ENCODE peak calls at places on chromosomes 1 and 21, in four cellular contexts. Q, A, H and Y are unnamed samples.
A peak's percentile ranks its signal among the peaks of the same experiment; 100 is the strongest.

GRCh38 chr1:59574085-59574484 is 240.7 kb upstream of the HOOK1 start:
- DNase-seq in A (no peak), Q (no peak), H (peak; percentile 77), Y (no peak)

GRCh38 chr1:168628807-168629206 is 52.4 kb downstream of the XCL1 start:
- DNase-seq in Q (no peak), H (peak; percentile 54), A (no peak), Y (no peak)

GRCh38 chr1:30700528-30701265 is 22.7 kb downstream of the MATN1 start:
- DNase-seq in Q (no peak), A (no peak), H (peak; percentile 77), Y (no peak)

GRCh38 chr1:67688526-67689219 is 3.7 kb downstream of the GADD45A start:
- DNase-seq in A (no peak), Q (no peak), H (no peak), Y (no peak)

GRCh38 chr1:170594227-170594626 is 62.3 kb downstream of the GORAB start:
- DNase-seq in H (no peak), A (no peak), Q (no peak), Y (no peak)

GRCh38 chr21:43936186-43936967 is 71.4 kb downstream of the AGPAT3 start:
- DNase-seq in Q (no peak), A (no peak), H (no peak), Y (no peak)

GRCh38 chr1:96366516-96366915 is 355.1 kb upstream of the PTBP2 start:
- DNase-seq in A (no peak), Q (no peak), H (no peak), Y (no peak)

GRCh38 chr1:213606252-213606820 is 381.4 kb upstream of the PROX1 start:
- DNase-seq in H (no peak), Q (no peak), A (no peak), Y (no peak)

GRCh38 chr21:28521932-28522826 is 470.5 kb downstream of the LTN1 start:
- DNase-seq in A (no peak), H (peak; percentile 69), Q (peak; percentile 49), Y (peak; percentile 9)

GRCh38 chr1:30748098-30748698 is 9.4 kb downstream of the LAPTM5 start:
- DNase-seq in H (peak; percentile 15), Q (no peak), A (no peak), Y (no peak)

GRCh38 chr1:230355594-230355993 is 70.5 kb downstream of the PGBD5 start:
- DNase-seq in Q (no peak), H (no peak), A (no peak), Y (no peak)

GRCh38 chr1:8939362-8939995 is 6.2 kb upstream of the CA6 start:
- DNase-seq in H (no peak), Q (no peak), A (no peak), Y (no peak)

GRCh38 chr21:26570203-26570602 is 2.9 kb downstream of the CYYR1 start:
- DNase-seq in Q (no peak), H (no peak), A (peak; percentile 34), Y (no peak)

GRCh38 chr21:26572668-26573381 is at the start of gene CYYR1:
- DNase-seq in Q (peak; percentile 70), H (no peak), A (peak; percentile 34), Y (no peak)

DNA sequence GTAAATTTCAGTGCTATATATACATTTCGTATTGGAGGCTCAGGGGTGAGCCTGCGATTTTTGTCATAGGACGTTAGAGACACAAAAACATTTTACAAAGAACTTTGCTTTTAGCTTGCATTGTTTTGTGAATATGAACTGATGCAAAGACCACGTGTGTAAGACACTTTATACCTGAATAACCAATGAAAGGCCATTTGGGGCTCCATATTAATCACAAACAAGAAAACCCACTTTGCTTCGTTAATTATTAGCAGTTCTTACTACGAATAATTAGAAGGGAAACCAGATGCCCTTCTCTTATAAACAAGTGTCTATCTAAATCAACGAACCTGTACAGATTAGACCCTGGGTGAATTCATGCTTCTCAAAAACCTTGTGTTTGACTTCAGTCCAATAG is 1.1 kb downstream of the CYYR1 start:
- DNase-seq in A (no peak), Q (no peak), H (no peak), Y (no peak)
- H3K4me3 ChIP-seq in A (peak overlapping the region; percentile 46), Q (peak overlapping the region; percentile 71), H (no peak overlapping the region), Y (no peak overlapping the region)

GRCh38 chr1:227747948-227748495 is 12.8 kb downstream of the SNAP47 start:
- DNase-seq in H (no peak), Q (no peak), A (no peak), Y (no peak)

GRCh38 chr1:227749916-227750710 is 14.9 kb downstream of the SNAP47 start:
- DNase-seq in Q (no peak), A (peak; percentile 66), H (no peak), Y (no peak)

GRCh38 chr1:227748496-227749182 is 13.4 kb downstream of the SNAP47 start:
- DNase-seq in Q (no peak), A (peak; percentile 46), H (peak; percentile 53), Y (no peak)

GRCh38 chr1:227747382-227747781 is 12.1 kb downstream of the SNAP47 start:
- DNase-seq in H (no peak), A (no peak), Q (no peak), Y (no peak)

DNA sequence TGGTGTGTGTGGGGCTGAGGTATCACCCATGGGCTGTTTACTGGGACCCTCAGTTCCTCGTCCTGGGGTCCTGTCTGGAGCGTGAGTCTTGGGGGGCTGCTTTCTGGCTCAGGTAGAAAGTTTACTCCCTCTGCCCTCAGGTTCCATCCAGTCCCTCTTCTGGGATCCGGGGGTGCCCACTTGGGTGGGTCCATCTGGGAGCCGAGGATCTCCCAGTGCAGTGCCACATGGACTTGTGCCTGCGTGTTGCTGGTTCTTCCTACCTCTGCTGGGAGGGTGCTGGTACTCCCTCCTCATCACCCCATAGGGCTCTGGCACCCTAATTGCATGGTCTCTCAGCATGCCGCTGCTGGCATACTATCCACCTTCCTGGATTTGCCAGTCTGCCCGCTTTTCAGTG is 14.0 kb downstream of the SNAP47 start:
- DNase-seq in Q (no peak), A (peak; percentile 10), H (no peak), Y (no peak)
- H3K4me3 ChIP-seq in Q (no peak overlapping the region), A (no peak overlapping the region), H (no peak overlapping the region), Y (no peak overlapping the region)

DNA sequence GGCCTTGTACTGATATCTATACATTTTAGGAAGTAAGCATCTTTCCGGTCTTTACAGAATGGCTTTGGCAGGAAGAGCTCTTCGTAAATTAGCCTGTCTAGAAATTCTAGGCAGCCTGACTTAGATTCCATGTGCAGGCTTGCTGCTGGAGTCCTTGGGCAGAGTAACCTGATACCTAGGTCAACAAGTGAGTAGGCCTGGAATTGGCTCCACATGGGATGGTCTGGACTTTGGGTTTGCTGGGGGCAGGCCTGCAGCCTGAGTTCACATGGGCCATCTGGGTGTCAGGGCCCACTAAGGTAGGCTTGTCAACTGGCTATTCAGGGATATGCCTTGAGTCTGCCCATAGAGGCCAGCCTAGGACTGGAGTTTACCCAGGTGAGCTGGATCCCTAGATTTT is 59.6 kb upstream of the CYYR1 start:
- DNase-seq in A (no peak), Q (no peak), H (no peak), Y (no peak)
- H3K4me3 ChIP-seq in A (no peak overlapping the region), Q (no peak overlapping the region), H (no peak overlapping the region), Y (no peak overlapping the region)

GRCh38 chr1:2132222-2133038 is 62.1 kb downstream of the FAAP20 start:
- DNase-seq in H (peak; percentile 61), A (peak; percentile 46), Q (peak; percentile 64), Y (no peak)
- H3K4me3 ChIP-seq in H (peak overlapping the region; percentile 49), A (no peak overlapping the region), Q (peak overlapping the region; percentile 25), Y (peak overlapping the region; percentile 49)

DNA sequence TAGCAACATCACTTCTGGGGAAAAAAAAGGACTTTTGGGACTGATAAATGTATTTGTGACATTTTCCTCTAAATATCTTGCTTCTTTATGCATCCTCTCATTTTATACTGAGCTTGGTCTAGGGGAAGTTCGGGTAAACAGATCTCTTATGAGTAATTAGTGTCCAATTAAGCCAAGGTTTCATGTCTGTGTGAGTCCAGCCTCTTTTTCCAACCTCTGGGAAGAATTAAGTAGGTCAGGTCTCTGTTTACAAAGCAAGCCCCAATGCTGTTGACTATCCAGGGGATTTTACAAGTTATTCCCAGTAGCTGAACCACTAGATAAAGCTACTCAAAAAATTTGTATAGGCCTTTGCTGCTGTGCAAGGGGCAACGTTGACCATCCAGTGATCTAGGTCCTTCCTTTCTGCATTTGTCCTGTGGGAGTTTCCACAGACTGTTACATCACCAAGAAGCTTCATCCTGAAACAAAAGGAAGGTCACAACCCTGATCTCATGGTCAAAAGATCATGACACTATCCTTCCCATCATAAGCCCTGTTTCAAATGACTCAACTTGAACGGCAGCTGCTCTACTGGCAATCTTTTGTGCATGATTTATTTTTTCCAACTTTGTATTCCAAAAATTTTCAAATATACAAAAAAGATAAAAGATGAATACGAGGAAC is 74.3 kb downstream of the ETS2 start:
- DNase-seq in Q (no peak), H (no peak), A (no peak), Y (no peak)
- H3K4me3 ChIP-seq in Q (no peak overlapping the region), H (no peak overlapping the region), A (no peak overlapping the region), Y (no peak overlapping the region)

GRCh38 chr1:57422271-57423134 is 1.4 kb downstream of the DAB1 start:
- DNase-seq in H (peak; percentile 10), Q (peak; percentile 77), A (peak; percentile 7), Y (no peak)
- H3K4me3 ChIP-seq in H (peak overlapping the region; percentile 7), Q (peak overlapping the region; percentile 68), A (peak overlapping the region; percentile 39), Y (no peak overlapping the region)

GRCh38 chr1:77282187-77282865 is 507 bp downstream of the AK5 start:
- DNase-seq in A (no peak), H (peak; percentile 41), Q (peak; percentile 20), Y (no peak)

GRCh38 chr1:77282866-77283539 is 1.2 kb downstream of the AK5 start:
- DNase-seq in H (no peak), A (no peak), Q (peak; percentile 15), Y (no peak)

GRCh38 chr1:77280962-77281361 is 857 bp upstream of the AK5 start:
- DNase-seq in Q (no peak), A (no peak), H (no peak), Y (no peak)

GRCh38 chr1:77281491-77282186 is at the start of gene AK5:
- DNase-seq in H (peak; percentile 49), Q (peak; percentile 68), A (no peak), Y (no peak)

DNA sequence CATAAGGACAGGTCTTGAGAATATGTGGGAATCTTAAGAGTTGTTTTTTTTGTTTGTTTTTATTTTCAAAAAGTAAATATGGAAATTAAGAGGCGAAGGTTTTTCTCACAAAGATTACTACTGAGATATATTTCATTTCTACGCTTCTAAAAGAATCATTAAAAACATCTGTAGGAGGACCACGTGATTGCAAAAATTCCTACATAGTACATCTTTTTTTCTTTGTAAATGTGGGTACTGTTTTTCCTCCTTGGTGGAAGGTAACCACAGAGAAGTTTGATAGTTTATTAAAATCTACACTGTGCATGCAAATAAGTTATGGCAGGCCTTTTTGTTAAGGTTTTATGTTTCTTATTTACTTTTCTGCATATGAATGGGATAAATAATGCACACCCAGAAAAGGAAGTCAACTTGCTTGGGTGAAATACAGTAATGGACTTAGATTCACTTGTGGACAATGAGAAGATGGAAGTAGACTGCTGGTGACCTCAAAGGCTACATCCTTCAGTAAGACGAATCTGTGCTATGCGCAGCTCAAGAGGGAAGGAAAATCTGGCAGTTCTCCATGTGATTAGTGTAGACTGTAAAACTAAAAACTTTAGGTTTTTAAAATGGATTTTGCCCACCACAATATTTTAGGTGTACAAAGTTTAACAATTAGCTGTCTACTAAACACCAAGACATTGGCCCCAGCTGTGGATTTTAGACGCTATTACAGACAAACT is 2.0 kb downstream of the AK5 start:
- DNase-seq in Q (no peak), H (no peak), A (no peak), Y (no peak)
- H3K4me3 ChIP-seq in Q (no peak overlapping the region), H (no peak overlapping the region), A (no peak overlapping the region), Y (no peak overlapping the region)

DNA sequence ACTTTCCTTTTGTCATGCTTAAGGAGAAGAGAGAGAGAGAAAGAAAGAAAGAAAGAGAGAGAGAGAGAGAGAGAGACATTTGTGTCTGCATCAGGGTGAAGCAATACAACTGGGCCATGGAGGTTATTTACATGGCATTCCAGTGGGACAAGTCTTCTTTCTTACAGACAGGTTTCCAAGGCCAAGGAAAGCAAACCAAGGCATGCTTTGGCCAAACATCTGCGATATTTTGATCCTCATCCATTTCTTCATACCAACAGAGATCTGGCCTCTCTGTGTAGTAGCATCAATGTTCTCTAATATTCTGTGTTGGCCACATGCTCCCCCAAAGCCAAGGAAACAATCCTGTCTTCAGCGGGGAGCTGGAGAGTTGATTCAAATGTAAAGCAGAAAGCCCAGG is 292.1 kb downstream of the SETD4 start:
- DNase-seq in A (no peak), H (no peak), Q (no peak), Y (no peak)
- H3K4me3 ChIP-seq in A (no peak overlapping the region), H (no peak overlapping the region), Q (no peak overlapping the region), Y (no peak overlapping the region)